ENCODE peak calls at places on chromosome 21, in four cellular contexts. Z is posterior cingulate gyrus, K is substantia nigra, I is adrenal gland. O is an unnamed sample.

GRCh38 chr21:28337319-28337718 is 655.4 kb downstream of the LTN1 start:
- DNase-seq in Z (no peak), K (no peak), I (no peak), O (no peak)

GRCh38 chr21:44816761-44817505 is 929 bp downstream of the SUMO3 start:
- DNase-seq in Z (no peak), K (no peak), I (no peak), O (no peak)

GRCh38 chr21:44378646-44379581 is 25.5 kb downstream of the TRPM2 start:
- DNase-seq in Z (no peak), K (no peak), I (no peak), O (no peak)

GRCh38 chr21:15300131-15300530 is 235.3 kb upstream of the NRIP1 start:
- DNase-seq in Z (no peak), K (no peak), I (no peak), O (no peak)

GRCh38 chr21:46223217-46223616 is 5.4 kb downstream of the LSS start:
- DNase-seq in Z (no peak), K (no peak), I (no peak), O (no peak)

GRCh38 chr21:46189959-46190490 is 5.8 kb upstream of the SPATC1L start:
- DNase-seq in Z (no peak), K (no peak), I (no peak), O (no peak)

GRCh38 chr21:33451634-33452071 is 28.1 kb downstream of the TMEM50B start:
- DNase-seq in Z (no peak), K (no peak), I (no peak), O (no peak)

GRCh38 chr21:31801551-31802234 is 69.8 kb upstream of the SCAF4 start:
- DNase-seq in Z (no peak), K (no peak), I (no peak), O (no peak)

GRCh38 chr21:42117229-42118048 is 46.3 kb downstream of the UMODL1 start:
- DNase-seq in Z (peak; percentile 79), K (peak; percentile 27), I (peak; percentile 85), O (peak; percentile 71)